ENCODE peak calls at places on chromosomes 16 and 17, in six cellular contexts. B, K, Z, E, U and H are unnamed samples.

GRCh38 chr16:88391497-88391850 is 8.7 kb downstream of the ZNF469 start:
- DNase-seq in B (no peak), K (no peak), Z (no peak), E (no peak), U (no peak), H (no peak)

GRCh38 chr16:75189638-75190245 is 17.2 kb downstream of the CTRB2 start:
- DNase-seq in B (no peak), K (no peak), Z (no peak), E (no peak), U (no peak), H (no peak)

GRCh38 chr16:57377080-57377841 is 5.0 kb downstream of the CX3CL1 start:
- DNase-seq in B (peak; percentile 83), K (no peak), Z (no peak), E (no peak), U (peak; percentile 29), H (peak; percentile 93)

GRCh38 chr16:27460663-27461482 is 58.9 kb downstream of the IL21R start:
- DNase-seq in B (no peak), K (no peak), Z (no peak), E (no peak), U (no peak), H (no peak)

GRCh38 chr17:8836821-8837426 is 30.6 kb downstream of the PIK3R6 start:
- DNase-seq in B (no peak), K (no peak), Z (no peak), E (no peak), U (no peak), H (no peak)

GRCh38 chr17:21419299-21420239 is 43.4 kb downstream of the KCNJ12 start:
- DNase-seq in B (no peak), K (no peak), Z (no peak), E (no peak), U (no peak), H (no peak)

GRCh38 chr17:56499799-56500388 is 93.6 kb upstream of the NOG start:
- DNase-seq in B (no peak), K (peak; percentile 21), Z (peak; percentile 21), E (no peak), U (peak; percentile 34), H (peak; percentile 38)

GRCh38 chr17:58210922-58211321 is 8.1 kb downstream of the MKS1 start:
- DNase-seq in B (no peak), K (no peak), Z (no peak), E (no peak), U (peak; percentile 42), H (no peak)

GRCh38 chr17:64256913-64257807 is 5.9 kb downstream of the TEX2 start:
- DNase-seq in B (no peak), K (no peak), Z (no peak), E (no peak), U (no peak), H (no peak)

GRCh38 chr17:61862975-61863800 is at the start of gene BRIP1:
- DNase-seq in B (peak; percentile 92), K (peak; percentile 96), Z (peak; percentile 88), E (peak; percentile 90), U (peak; percentile 95), H (peak; percentile 96)

GRCh38 chr17:65514082-65514481 is 47.4 kb downstream of the AXIN2 start:
- DNase-seq in B (no peak), K (no peak), Z (peak; percentile 94), E (no peak), U (no peak), H (no peak)

GRCh38 chr17:82216301-82217119 is 3.9 kb upstream of the CCDC57 start:
- DNase-seq in B (peak; percentile 74), K (no peak), Z (peak; percentile 96), E (peak; percentile 61), U (no peak), H (peak; percentile 85)

GRCh38 chr17:71530227-71530626 is 590.6 kb upstream of the SOX9 start:
- DNase-seq in B (no peak), K (no peak), Z (peak; percentile 33), E (no peak), U (no peak), H (no peak)

GRCh38 chr17:63925615-63926014 is 6.5 kb downstream of the CD79B start:
- DNase-seq in B (peak; percentile 61), K (no peak), Z (no peak), E (no peak), U (no peak), H (no peak)

GRCh38 chr17:45775576-45776011 is 8.5 kb upstream of the CRHR1 start:
- DNase-seq in B (no peak), K (no peak), Z (peak; percentile 12), E (peak; percentile 31), U (no peak), H (no peak)

GRCh38 chr17:3636908-3637373 is 381 bp downstream of the CTNS start:
- DNase-seq in B (no peak), K (no peak), Z (no peak), E (no peak), U (no peak), H (peak; percentile 20)

GRCh38 chr17:44518032-44518431 is 14.8 kb upstream of the GPATCH8 start:
- DNase-seq in B (no peak), K (no peak), Z (peak; percentile 49), E (no peak), U (no peak), H (no peak)

GRCh38 chr17:44527102-44527501 is 23.9 kb upstream of the GPATCH8 start:
- DNase-seq in B (no peak), K (no peak), Z (no peak), E (no peak), U (no peak), H (no peak)

GRCh38 chr17:44522883-44523671 is 19.9 kb upstream of the GPATCH8 start:
- DNase-seq in B (no peak), K (peak; percentile 60), Z (peak; percentile 69), E (peak; percentile 63), U (peak; percentile 82), H (peak; percentile 82)

GRCh38 chr17:44527954-44528353 is 24.7 kb upstream of the GPATCH8 start:
- DNase-seq in B (no peak), K (no peak), Z (no peak), E (no peak), U (no peak), H (no peak)

GRCh38 chr17:44523672-44523972 is 20.4 kb upstream of the GPATCH8 start:
- DNase-seq in B (no peak), K (no peak), Z (no peak), E (no peak), U (no peak), H (no peak)
- H3K4me3 ChIP-seq in B (no peak overlapping the region), K (no peak overlapping the region), Z (no peak overlapping the region), E (no peak overlapping the region), U (no peak overlapping the region), H (no peak overlapping the region)

GRCh38 chr17:19672009-19672837 is 23.7 kb downstream of the ALDH3A2 start:
- DNase-seq in B (no peak), K (no peak), Z (peak; percentile 61), E (peak; percentile 68), U (peak; percentile 75), H (no peak)
- TF ChIP-seq CTCF in B (no peak), K (no peak), Z (peak; percentile 50), E (no peak), U (peak; percentile 41), H (no peak)

GRCh38 chr16:67663151-67663876 is 2.6 kb downstream of the PARD6A start:
- DNase-seq in B (no peak), K (no peak), Z (no peak), E (no peak), U (peak; percentile 61), H (no peak)

GRCh38 chr16:67661101-67661661 is 421 bp downstream of the PARD6A start:
- DNase-seq in B (no peak), K (no peak), Z (no peak), E (no peak), U (peak; percentile 65), H (no peak)

GRCh38 chr16:67660564-67661028 is at the start of gene PARD6A:
- DNase-seq in B (peak; percentile 94), K (peak; percentile 93), Z (peak; percentile 92), E (peak; percentile 96), U (peak; percentile 96), H (peak; percentile 99)

GRCh38 chr16:67662653-67663010 is 1.9 kb downstream of the PARD6A start:
- DNase-seq in B (no peak), K (no peak), Z (no peak), E (no peak), U (no peak), H (no peak)

DNA sequence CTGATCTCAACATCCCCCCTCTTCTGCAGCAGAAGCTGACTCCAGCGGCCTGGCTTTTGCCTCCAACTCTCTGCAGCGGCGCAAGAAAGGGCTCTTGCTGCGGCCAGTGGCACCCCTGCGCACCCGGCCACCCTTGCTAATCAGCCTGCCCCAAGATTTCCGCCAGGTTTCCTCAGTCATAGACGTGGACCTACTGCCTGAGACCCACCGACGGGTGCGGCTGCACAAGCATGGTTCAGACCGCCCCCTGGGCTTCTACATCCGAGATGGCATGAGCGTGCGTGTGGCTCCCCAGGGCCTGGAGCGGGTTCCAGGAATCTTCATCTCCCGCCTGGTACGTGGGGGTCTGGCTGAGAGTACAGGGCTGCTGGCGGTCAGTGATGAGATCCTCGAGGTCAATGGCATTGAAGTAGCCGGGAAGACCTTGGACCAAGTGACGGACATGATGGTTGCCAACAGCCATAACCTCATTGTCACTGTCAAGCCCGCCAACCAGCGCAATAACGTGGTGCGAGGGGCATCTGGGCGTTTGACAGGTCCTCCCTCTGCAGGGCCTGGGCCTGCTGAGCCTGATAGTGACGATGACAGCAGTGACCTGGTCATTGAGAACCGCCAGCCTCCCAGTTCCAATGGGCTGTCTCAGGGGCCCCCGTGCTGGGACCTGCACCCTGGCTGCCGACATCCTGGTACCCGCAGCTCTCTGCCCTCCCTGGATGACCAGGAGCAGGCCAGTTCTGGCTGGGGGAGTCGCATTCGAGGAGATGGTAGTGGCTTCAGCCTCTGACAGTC is 1.3 kb downstream of the PARD6A start:
- DNase-seq in B (no peak), K (no peak), Z (no peak), E (no peak), U (no peak), H (no peak)
- H3K4me3 ChIP-seq in B (no peak overlapping the region), K (no peak overlapping the region), Z (no peak overlapping the region), E (no peak overlapping the region), U (no peak overlapping the region), H (no peak overlapping the region)

GRCh38 chr17:16352838-16353701 is at the start of gene CENPV:
- DNase-seq in B (peak; percentile 83), K (peak; percentile 81), Z (peak; percentile 17), E (no peak), U (peak; percentile 82), H (peak; percentile 76)
- TF ChIP-seq CTCF in B (no peak), K (peak; percentile 47), Z (no peak), E (peak; percentile 14), U (no peak), H (peak; percentile 28)

DNA sequence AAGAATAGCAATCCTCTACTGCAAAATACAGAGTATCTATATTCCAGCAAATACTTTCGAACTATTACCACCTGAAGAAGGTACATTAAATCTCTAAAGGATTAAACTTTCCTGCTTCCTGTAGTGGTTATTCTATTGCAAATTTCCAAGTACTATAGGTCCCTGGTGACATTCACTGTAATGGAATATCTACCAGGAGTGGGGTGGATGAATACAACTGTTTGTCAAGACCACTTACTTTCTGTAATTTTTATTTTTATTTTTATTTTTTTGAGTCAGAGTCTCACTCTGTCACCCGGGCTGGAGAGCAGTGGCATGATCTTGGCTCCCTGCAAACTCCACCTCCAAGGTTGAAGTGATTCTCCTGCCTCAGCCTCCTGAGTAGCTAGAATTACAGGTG is 389.5 kb downstream of the TMEM114 start:
- DNase-seq in B (no peak), K (no peak), Z (no peak), E (no peak), U (no peak), H (no peak)
- H3K4me3 ChIP-seq in B (no peak overlapping the region), K (no peak overlapping the region), Z (no peak overlapping the region), E (no peak overlapping the region), U (no peak overlapping the region), H (no peak overlapping the region)